ENCODE peak calls at places on chromosomes 2 and 18, in seven cellular contexts. C is suprapubic skin, L is tibial nerve, I is psoas muscle, F is IMR-90, P is ovary, D is mesenchymal stem cell. Q is an unnamed sample.

GRCh38 chr2:121754851-121755236 is 607 bp upstream of the TSN start:
- DNase-seq in C (no peak), L (no peak), I (no peak), F (no peak), P (no peak), D (no peak), Q (no peak)

GRCh38 chr2:17747684-17748452 is 5.7 kb downstream of the SMC6 start:
- DNase-seq in C (no peak), L (no peak), I (no peak), F (peak; percentile 48), P (no peak), D (peak; percentile 52), Q (no peak)

GRCh38 chr2:44549099-44549471 is 187.3 kb downstream of the CAMKMT start:
- DNase-seq in C (no peak), L (no peak), I (no peak), F (peak; percentile 78), P (no peak), D (peak; percentile 67), Q (no peak)

GRCh38 chr2:239540174-239540573 is 139.4 kb upstream of the HDAC4 start:
- DNase-seq in C (no peak), L (no peak), I (no peak), F (no peak), P (peak; percentile 7), D (no peak), Q (no peak)

GRCh38 chr2:236570081-236570979 is 705 bp downstream of the ACKR3 start:
- DNase-seq in C (no peak), L (no peak), I (no peak), F (no peak), P (no peak), D (peak; percentile 55), Q (no peak)

GRCh38 chr18:44198296-44199284 is 482.1 kb upstream of the SETBP1 start:
- DNase-seq in C (no peak), L (no peak), I (no peak), F (no peak), P (no peak), D (no peak), Q (no peak)

GRCh38 chr18:57198025-57198424 is 51.1 kb downstream of the BOD1L2 start:
- DNase-seq in C (no peak), L (no peak), I (no peak), F (no peak), P (no peak), D (no peak), Q (no peak)

GRCh38 chr2:129744141-129744540 is 235.3 kb upstream of the RAB6C start:
- DNase-seq in C (peak; percentile 32), L (no peak), I (no peak), F (no peak), P (no peak), D (no peak), Q (no peak)

GRCh38 chr2:217851191-217852020 is 151.4 kb downstream of the TNS1 start:
- DNase-seq in C (no peak), L (peak; percentile 71), I (peak; percentile 63), F (peak; percentile 68), P (peak; percentile 73), D (peak; percentile 91), Q (no peak)

DNA sequence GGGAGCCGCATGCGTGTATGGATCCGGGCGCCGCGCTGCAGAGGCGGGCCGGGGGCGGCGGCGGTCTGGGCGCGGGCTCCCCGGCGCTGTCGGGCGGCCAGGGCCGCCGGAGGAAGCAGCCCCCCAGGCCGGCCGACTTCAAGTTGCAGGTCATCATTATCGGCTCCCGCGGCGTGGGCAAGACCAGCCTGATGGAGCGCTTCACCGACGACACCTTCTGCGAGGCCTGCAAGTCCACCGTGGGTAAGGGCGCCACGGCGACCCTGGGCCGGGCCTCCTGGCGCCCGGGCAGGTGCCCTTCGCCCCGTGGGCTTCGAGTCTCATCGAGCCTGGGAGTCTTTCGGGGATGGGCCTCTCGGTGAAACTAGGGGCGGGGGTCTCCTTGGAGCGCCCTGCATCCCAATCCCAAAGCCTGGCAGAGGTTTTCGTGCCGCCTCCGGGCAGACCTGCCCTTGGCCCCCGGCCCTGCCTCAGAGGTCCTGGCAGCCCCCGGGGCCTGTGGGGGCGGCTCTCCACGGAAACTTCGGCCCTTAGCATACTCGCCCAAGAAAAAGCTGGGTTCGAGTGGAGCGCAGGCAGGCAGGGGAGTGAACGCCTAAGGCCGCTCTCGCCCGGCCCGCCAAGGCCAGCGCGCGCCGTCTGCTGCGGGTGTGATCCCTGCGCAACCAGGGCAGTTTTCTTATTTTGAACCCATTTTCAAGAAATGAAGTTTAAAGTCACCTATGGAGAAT is 639 bp downstream of the RAB12 start:
- DNase-seq in C (no peak), L (no peak), I (peak; percentile 28), F (no peak), P (peak; percentile 57), D (peak; percentile 10), Q (no peak)
- H3K4me1 ChIP-seq in C (peaks cover 62% of the 10 kb centered on the region), L (no peaks in the 10 kb centered on the region), I (peaks cover 46% of the 10 kb centered on the region), F (peaks cover 10% of the 10 kb centered on the region), P (peaks cover 19% of the 10 kb centered on the region), D (peaks cover 11% of the 10 kb centered on the region), Q (peaks cover 18% of the 10 kb centered on the region)

GRCh38 chr2:144513388-144514100 is 6.4 kb downstream of the ZEB2 start:
- DNase-seq in C (no peak), L (no peak), I (peak; percentile 18), F (peak; percentile 81), P (peak; percentile 52), D (peak; percentile 84), Q (no peak)
- H3K4me1 ChIP-seq in C (peaks cover 51% of the 10 kb centered on the region), L (no peaks in the 10 kb centered on the region), I (peaks cover 37% of the 10 kb centered on the region), F (peaks cover 21% of the 10 kb centered on the region), P (peaks cover 12% of the 10 kb centered on the region), D (peaks cover 15% of the 10 kb centered on the region), Q (peaks cover 15% of the 10 kb centered on the region)

GRCh38 chr2:16645088-16645487 is 20.5 kb downstream of the CYRIA start:
- DNase-seq in C (no peak), L (no peak), I (no peak), F (no peak), P (no peak), D (no peak), Q (no peak)

GRCh38 chr2:16641509-16641908 is 24.1 kb downstream of the CYRIA start:
- DNase-seq in C (no peak), L (no peak), I (no peak), F (no peak), P (no peak), D (no peak), Q (no peak)

GRCh38 chr2:16640867-16641266 is 24.8 kb downstream of the CYRIA start:
- DNase-seq in C (no peak), L (no peak), I (peak; percentile 40), F (peak; percentile 43), P (peak; percentile 71), D (peak; percentile 67), Q (no peak)

GRCh38 chr2:16644204-16644925 is 21.3 kb downstream of the CYRIA start:
- DNase-seq in C (no peak), L (no peak), I (no peak), F (peak; percentile 33), P (no peak), D (peak; percentile 51), Q (no peak)

GRCh38 chr2:16643099-16643498 is 22.5 kb downstream of the CYRIA start:
- DNase-seq in C (no peak), L (no peak), I (no peak), F (no peak), P (no peak), D (no peak), Q (no peak)
- H3K4me1 ChIP-seq in C (peaks cover 20% of the 10 kb centered on the region), L (no peaks in the 10 kb centered on the region), I (peaks cover 43% of the 10 kb centered on the region), F (peaks cover 3% of the 10 kb centered on the region), P (peaks cover 11% of the 10 kb centered on the region), D (peaks cover 23% of the 10 kb centered on the region), Q (no peaks in the 10 kb centered on the region)

DNA sequence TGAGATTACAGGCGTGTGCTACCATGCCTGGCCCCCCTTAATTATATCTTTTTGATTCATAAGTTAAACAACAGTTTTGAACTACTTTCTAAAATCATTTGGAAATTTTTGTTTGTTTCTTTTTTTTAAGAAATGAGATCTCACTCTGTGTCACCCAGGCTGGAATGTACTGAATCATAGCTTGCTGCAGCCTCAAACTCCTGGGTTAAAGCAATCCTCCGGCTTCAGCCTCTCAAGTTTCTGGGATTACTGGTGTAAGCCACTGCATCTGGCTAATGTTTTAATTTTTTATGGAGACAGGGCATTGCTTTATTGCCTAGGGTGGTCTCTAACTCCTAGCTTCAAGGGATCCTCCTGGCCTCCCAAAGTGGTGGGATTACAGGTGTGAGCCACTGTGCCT is 71.5 kb downstream of the BABAM2 start:
- DNase-seq in C (no peak), L (no peak), I (no peak), F (peak; percentile 67), P (no peak), D (peak; percentile 22), Q (no peak)
- H3K4me1 ChIP-seq in C (peaks cover 33% of the 10 kb centered on the region), L (no peaks in the 10 kb centered on the region), I (peaks cover 37% of the 10 kb centered on the region), F (peaks cover 16% of the 10 kb centered on the region), P (peaks cover 8% of the 10 kb centered on the region), D (peaks cover 2% of the 10 kb centered on the region), Q (no peaks in the 10 kb centered on the region)

GRCh38 chr2:98468621-98469236 is 24.1 kb downstream of the INPP4A start:
- DNase-seq in C (no peak), L (no peak), I (no peak), F (peak; percentile 65), P (no peak), D (no peak), Q (no peak)
- H3K4me1 ChIP-seq in C (peaks cover 8% of the 10 kb centered on the region), L (no peaks in the 10 kb centered on the region), I (peaks cover 23% of the 10 kb centered on the region), F (peaks cover 4% of the 10 kb centered on the region), P (peaks cover 6% of the 10 kb centered on the region), D (peaks cover 13% of the 10 kb centered on the region), Q (peaks cover 90% of the 10 kb centered on the region)

DNA sequence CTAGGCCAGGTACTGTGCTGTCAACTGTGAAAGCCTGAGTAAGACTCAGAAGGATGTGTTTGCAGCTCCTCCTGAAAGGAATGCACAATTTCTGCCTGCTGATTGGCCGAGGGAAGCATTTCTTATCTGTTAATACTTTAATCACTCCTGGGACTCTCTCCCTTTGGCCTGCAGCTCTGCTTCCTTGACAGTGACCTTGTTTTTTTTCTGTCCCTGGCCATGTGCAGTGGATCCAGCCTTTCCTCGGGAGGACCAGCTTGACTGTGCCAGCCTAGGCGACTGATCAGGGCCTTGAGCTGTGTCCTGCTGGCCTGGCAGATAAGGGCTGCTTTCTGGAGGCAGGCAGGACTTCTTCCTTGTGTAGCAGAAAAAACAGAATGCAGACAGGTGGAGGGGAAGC is 10.0 kb downstream of the RNF144A start:
- DNase-seq in C (peak; percentile 62), L (no peak), I (no peak), F (no peak), P (no peak), D (no peak), Q (no peak)
- H3K4me1 ChIP-seq in C (peaks cover 16% of the 10 kb centered on the region), L (no peaks in the 10 kb centered on the region), I (peaks cover 61% of the 10 kb centered on the region), F (no peaks in the 10 kb centered on the region), P (peaks cover 12% of the 10 kb centered on the region), D (peaks cover 2% of the 10 kb centered on the region), Q (peaks cover 14% of the 10 kb centered on the region)

GRCh38 chr18:9106800-9107574 is 4.5 kb downstream of the NDUFV2 start:
- DNase-seq in C (no peak), L (no peak), I (no peak), F (no peak), P (no peak), D (peak; percentile 6), Q (no peak)

GRCh38 chr18:9105420-9105819 is 2.9 kb downstream of the NDUFV2 start:
- DNase-seq in C (no peak), L (no peak), I (no peak), F (no peak), P (no peak), D (no peak), Q (no peak)

GRCh38 chr18:9109523-9109922 is 7.0 kb downstream of the NDUFV2 start:
- DNase-seq in C (no peak), L (no peak), I (no peak), F (peak; percentile 61), P (no peak), D (peak; percentile 66), Q (no peak)

GRCh38 chr18:9106094-9106493 is 3.6 kb downstream of the NDUFV2 start:
- DNase-seq in C (no peak), L (no peak), I (no peak), F (no peak), P (no peak), D (no peak), Q (no peak)

GRCh38 chr18:9108911-9109310 is 6.4 kb downstream of the NDUFV2 start:
- DNase-seq in C (no peak), L (no peak), I (no peak), F (no peak), P (no peak), D (no peak), Q (no peak)
- H3K4me1 ChIP-seq in C (peaks cover 90% of the 10 kb centered on the region), L (peaks cover 3% of the 10 kb centered on the region), I (peaks cover 90% of the 10 kb centered on the region), F (peaks cover 12% of the 10 kb centered on the region), P (peaks cover 15% of the 10 kb centered on the region), D (peaks cover 7% of the 10 kb centered on the region), Q (peaks cover 42% of the 10 kb centered on the region)

Q was measured in effector memory CD4-positive, alpha-beta T cell.